ENCODE peak calls at places on chromosomes 7 and 10, in four cellular contexts. One of them, this sample, is unnamed.

GRCh38 chr10:114996542-114996941 is 58.5 kb downstream of the TRUB1 start:
- DNase-seq in adrenal gland: no peak
- DNase-seq in NCI-H526 treated with DMSO at 0.1 percent for 48 hours: no peak
- DNase-seq in MM.1S: no peak
- DNase-seq in this sample: no peak

GRCh38 chr7:107370816-107371215 is 99.0 kb upstream of the GPR22 start:
- DNase-seq in NCI-H526 treated with DMSO at 0.1 percent for 48 hours: no peak
- DNase-seq in adrenal gland: no peak
- DNase-seq in MM.1S: no peak
- DNase-seq in this sample: no peak

GRCh38 chr10:13117842-13118783 is 18.1 kb downstream of the OPTN start:
- DNase-seq in adrenal gland: no peak
- DNase-seq in MM.1S: no peak
- DNase-seq in NCI-H526 treated with DMSO at 0.1 percent for 48 hours: no peak
- DNase-seq in this sample: peak

GRCh38 chr7:156015237-156016020 is 203.2 kb upstream of the SHH start:
- DNase-seq in adrenal gland: no peak
- DNase-seq in NCI-H526 treated with DMSO at 0.1 percent for 48 hours: no peak
- DNase-seq in MM.1S: no peak
- DNase-seq in this sample: no peak

GRCh38 chr10:117071293-117072050 is 66.5 kb upstream of the SHTN1 start:
- DNase-seq in adrenal gland: no peak
- DNase-seq in NCI-H526 treated with DMSO at 0.1 percent for 48 hours: no peak
- DNase-seq in MM.1S: no peak
- DNase-seq in this sample: no peak

GRCh38 chr10:80161321-80162084 is 29.0 kb downstream of the PLAC9 start:
- DNase-seq in adrenal gland: no peak
- DNase-seq in NCI-H526 treated with DMSO at 0.1 percent for 48 hours: no peak
- DNase-seq in MM.1S: peak
- DNase-seq in this sample: peak

GRCh38 chr7:47154781-47155180 is 427.1 kb downstream of the TNS3 start:
- DNase-seq in MM.1S: no peak
- DNase-seq in adrenal gland: no peak
- DNase-seq in NCI-H526 treated with DMSO at 0.1 percent for 48 hours: no peak
- DNase-seq in this sample: no peak

GRCh38 chr7:82154728-82155127 is 288.8 kb downstream of the CACNA2D1 start:
- DNase-seq in adrenal gland: no peak
- DNase-seq in NCI-H526 treated with DMSO at 0.1 percent for 48 hours: no peak
- DNase-seq in MM.1S: no peak
- DNase-seq in this sample: no peak

GRCh38 chr7:129569811-129570215 is 41.7 kb upstream of the NRF1 start:
- DNase-seq in NCI-H526 treated with DMSO at 0.1 percent for 48 hours: no peak
- DNase-seq in adrenal gland: peak
- DNase-seq in MM.1S: no peak
- DNase-seq in this sample: peak

GRCh38 chr7:95602421-95602820 is 6.1 kb upstream of the PDK4 start:
- DNase-seq in NCI-H526 treated with DMSO at 0.1 percent for 48 hours: no peak
- DNase-seq in MM.1S: no peak
- DNase-seq in adrenal gland: no peak
- DNase-seq in this sample: no peak

GRCh38 chr7:133820584-133820983 is 306.6 kb upstream of the LRGUK start:
- DNase-seq in MM.1S: no peak
- DNase-seq in adrenal gland: no peak
- DNase-seq in NCI-H526 treated with DMSO at 0.1 percent for 48 hours: no peak
- DNase-seq in this sample: no peak

GRCh38 chr7:127776776-127777390 is 124.9 kb downstream of the SND1 start:
- DNase-seq in NCI-H526 treated with DMSO at 0.1 percent for 48 hours: no peak
- DNase-seq in adrenal gland: no peak
- DNase-seq in MM.1S: no peak
- DNase-seq in this sample: no peak

GRCh38 chr10:3096149-3096548 is 28.8 kb downstream of the PFKP start:
- DNase-seq in MM.1S: no peak
- DNase-seq in adrenal gland: no peak
- DNase-seq in NCI-H526 treated with DMSO at 0.1 percent for 48 hours: no peak
- DNase-seq in this sample: no peak

GRCh38 chr7:157018997-157019591 is 8.6 kb upstream of the MNX1 start:
- DNase-seq in adrenal gland: no peak
- DNase-seq in NCI-H526 treated with DMSO at 0.1 percent for 48 hours: peak
- DNase-seq in MM.1S: no peak
- DNase-seq in this sample: no peak

GRCh38 chr10:93337309-93337721 is 144.8 kb downstream of the MYOF start:
- DNase-seq in NCI-H526 treated with DMSO at 0.1 percent for 48 hours: no peak
- DNase-seq in adrenal gland: no peak
- DNase-seq in MM.1S: no peak
- DNase-seq in this sample: no peak

GRCh38 chr7:108114117-108114841 is 15.9 kb downstream of the LAMB4 start:
- DNase-seq in NCI-H526 treated with DMSO at 0.1 percent for 48 hours: no peak
- DNase-seq in MM.1S: peak
- DNase-seq in adrenal gland: no peak
- DNase-seq in this sample: peak

GRCh38 chr7:104410742-104411141 is 82.3 kb downstream of the LHFPL3 start:
- DNase-seq in NCI-H526 treated with DMSO at 0.1 percent for 48 hours: no peak
- DNase-seq in adrenal gland: no peak
- DNase-seq in MM.1S: no peak
- DNase-seq in this sample: no peak

GRCh38 chr7:50304158-50304910 is at the start of gene IKZF1:
- DNase-seq in MM.1S: peak
- DNase-seq in adrenal gland: peak
- DNase-seq in NCI-H526 treated with DMSO at 0.1 percent for 48 hours: no peak
- DNase-seq in this sample: peak

GRCh38 chr7:80129785-80130184 is 4.8 kb upstream of the GNAI1 start:
- DNase-seq in adrenal gland: peak
- DNase-seq in MM.1S: no peak
- DNase-seq in NCI-H526 treated with DMSO at 0.1 percent for 48 hours: no peak
- DNase-seq in this sample: no peak

GRCh38 chr7:153190452-153190851 is 430.9 kb downstream of the ACTR3B start:
- DNase-seq in NCI-H526 treated with DMSO at 0.1 percent for 48 hours: peak
- DNase-seq in adrenal gland: no peak
- DNase-seq in MM.1S: peak
- DNase-seq in this sample: peak

GRCh38 chr10:98349508-98349922 is 65.5 kb downstream of the PYROXD2 start:
- DNase-seq in adrenal gland: peak
- DNase-seq in NCI-H526 treated with DMSO at 0.1 percent for 48 hours: no peak
- DNase-seq in MM.1S: no peak
- DNase-seq in this sample: peak

GRCh38 chr7:155017834-155018233 is 14.9 kb upstream of the PAXIP1 start:
- DNase-seq in adrenal gland: no peak
- DNase-seq in MM.1S: no peak
- DNase-seq in NCI-H526 treated with DMSO at 0.1 percent for 48 hours: no peak
- DNase-seq in this sample: no peak

GRCh38 chr7:70668606-70669358 is 463.2 kb upstream of the GALNT17 start:
- DNase-seq in MM.1S: no peak
- DNase-seq in NCI-H526 treated with DMSO at 0.1 percent for 48 hours: no peak
- DNase-seq in adrenal gland: no peak
- DNase-seq in this sample: no peak

GRCh38 chr10:16470747-16471146 is 33.9 kb downstream of the PTER start:
- DNase-seq in adrenal gland: no peak
- DNase-seq in MM.1S: no peak
- DNase-seq in NCI-H526 treated with DMSO at 0.1 percent for 48 hours: no peak
- DNase-seq in this sample: no peak

GRCh38 chr7:117155694-117156093 is 167.2 kb downstream of the WNT2 start:
- DNase-seq in MM.1S: no peak
- DNase-seq in adrenal gland: no peak
- DNase-seq in NCI-H526 treated with DMSO at 0.1 percent for 48 hours: no peak
- DNase-seq in this sample: no peak

This sample was measured in NB4.